ENCODE peak calls at places on chromosome 15, in seven cellular contexts. O is breast epithelium, P is ELR, D is RPMI8226, X is HuH-7.5, C is AG08395, E is Daoy. B is an unnamed sample.

GRCh38 chr15:78997981-78998499 is 53.2 kb upstream of the CTSH start:
- DNase-seq in O (no peak), P (no peak), D (no peak), X (no peak), C (no peak), E (no peak), B (no peak)

GRCh38 chr15:98718426-98719168 is 70.3 kb downstream of the IGF1R start:
- DNase-seq in O (no peak), P (no peak), D (no peak), X (no peak), C (no peak), E (no peak), B (no peak)

GRCh38 chr15:72771329-72771725 is 12.2 kb downstream of the ADPGK start:
- DNase-seq in O (no peak), P (no peak), D (no peak), X (no peak), C (no peak), E (no peak), B (no peak)

GRCh38 chr15:88718731-88719130 is 79.9 kb downstream of the ISG20 start:
- DNase-seq in O (no peak), P (no peak), D (no peak), X (no peak), C (no peak), E (no peak), B (no peak)

GRCh38 chr15:80404719-80405553 is 754 bp downstream of the ARNT2 start:
- DNase-seq in O (no peak), P (peak; percentile 32), D (no peak), X (peak; percentile 29), C (no peak), E (peak; percentile 71), B (no peak)

GRCh38 chr15:39409876-39410505 is 170.9 kb upstream of the THBS1 start:
- DNase-seq in O (no peak), P (no peak), D (no peak), X (no peak), C (no peak), E (no peak), B (no peak)

GRCh38 chr15:100101389-100102089 is 240.2 kb downstream of the ADAMTS17 start:
- DNase-seq in O (no peak), P (no peak), D (no peak), X (no peak), C (no peak), E (no peak), B (no peak)

GRCh38 chr15:81809543-81809942 is 236.3 kb downstream of the MEX3B start:
- DNase-seq in O (no peak), P (peak; percentile 4), D (peak; percentile 62), X (no peak), C (no peak), E (peak; percentile 70), B (no peak)

GRCh38 chr15:92653836-92654524 is 1.6 kb downstream of the FAM174B start:
- DNase-seq in O (no peak), P (no peak), D (peak; percentile 87), X (peak; percentile 80), C (no peak), E (peak; percentile 30), B (no peak)

GRCh38 chr15:96330064-96330449 is 443 bp upstream of the NR2F2 start:
- DNase-seq in O (peak; percentile 65), P (peak; percentile 89), D (no peak), X (no peak), C (no peak), E (no peak), B (no peak)

GRCh38 chr15:68795298-68795848 is 25.3 kb downstream of the ANP32A start:
- DNase-seq in O (peak; percentile 94), P (peak; percentile 48), D (no peak), X (no peak), C (peak; percentile 92), E (no peak), B (peak; percentile 63)

GRCh38 chr15:44536298-44536961 is 517 bp upstream of the EIF3J start:
- DNase-seq in O (peak; percentile 87), P (peak; percentile 88), D (peak; percentile 81), X (peak; percentile 60), C (peak; percentile 90), E (peak; percentile 89), B (no peak)

GRCh38 chr15:93065641-93066045 is 23.4 kb downstream of the RGMA start:
- DNase-seq in O (no peak), P (no peak), D (no peak), X (no peak), C (no peak), E (no peak), B (no peak)

GRCh38 chr15:58980351-58980939 is 7.0 kb upstream of the RNF111 start:
- DNase-seq in O (no peak), P (peak; percentile 61), D (peak; percentile 55), X (no peak), C (peak; percentile 40), E (no peak), B (no peak)

GRCh38 chr15:85282504-85283115 is 97.8 kb upstream of the AKAP13 start:
- DNase-seq in O (no peak), P (peak; percentile 85), D (no peak), X (no peak), C (peak; percentile 75), E (peak; percentile 58), B (no peak)

GRCh38 chr15:59792359-59792758 is 103.2 kb upstream of the BNIP2 start:
- DNase-seq in O (no peak), P (no peak), D (no peak), X (no peak), C (no peak), E (peak; percentile 8), B (peak; percentile 23)

GRCh38 chr15:88450125-88450798 is 16.9 kb downstream of the MRPL46 start:
- DNase-seq in O (no peak), P (peak; percentile 75), D (peak; percentile 74), X (peak; percentile 65), C (peak; percentile 80), E (peak; percentile 47), B (peak; percentile 20)

GRCh38 chr15:70023064-70023768 is 74.5 kb downstream of the TLE3 start:
- DNase-seq in O (no peak), P (peak; percentile 85), D (peak; percentile 90), X (no peak), C (peak; percentile 87), E (peak; percentile 84), B (peak; percentile 83)

GRCh38 chr15:77503240-77503639 is 82.6 kb downstream of the HMG20A start:
- DNase-seq in O (no peak), P (no peak), D (no peak), X (no peak), C (no peak), E (no peak), B (no peak)

GRCh38 chr15:65981837-65982696 is 112.8 kb downstream of the RAB11A start:
- DNase-seq in O (no peak), P (no peak), D (peak; percentile 86), X (peak; percentile 52), C (no peak), E (peak; percentile 46), B (peak; percentile 45)

GRCh38 chr15:75727851-75728715 is 15.4 kb upstream of the CSPG4 start:
- DNase-seq in O (peak; percentile 40), P (peak; percentile 51), D (peak; percentile 79), X (peak; percentile 86), C (no peak), E (peak; percentile 56), B (peak; percentile 57)

B was measured in CD4-positive, CD25-positive, alpha-beta regulatory T cell.